ENCODE peak calls at places on chromosome 13, in five cellular contexts. I, E, D, B and X are unnamed samples.

GRCh38 chr13:38763446-38764381 is 76.8 kb downstream of the FREM2 start:
- DNase-seq in I (peak; percentile 37), E (peak; percentile 27), D (no peak), B (peak; percentile 6), X (peak; percentile 36)

GRCh38 chr13:44921931-44922758 is 67.1 kb downstream of the NUFIP1 start:
- DNase-seq in I (no peak), E (peak; percentile 97), D (no peak), B (no peak), X (no peak)

GRCh38 chr13:98457053-98457452 is 119.9 kb downstream of the STK24 start:
- DNase-seq in I (no peak), E (no peak), D (no peak), B (no peak), X (no peak)

GRCh38 chr13:22933571-22934181 is 247.1 kb upstream of the SGCG start:
- DNase-seq in I (no peak), E (no peak), D (no peak), B (no peak), X (no peak)

GRCh38 chr13:43006893-43007631 is 15.0 kb upstream of the EPSTI1 start:
- DNase-seq in I (no peak), E (peak; percentile 66), D (no peak), B (no peak), X (no peak)

GRCh38 chr13:51624207-51624606 is 39.9 kb downstream of the WDFY2 start:
- DNase-seq in I (no peak), E (no peak), D (no peak), B (no peak), X (no peak)

GRCh38 chr13:38008636-38009035 is 139.1 kb upstream of the TRPC4 start:
- DNase-seq in I (no peak), E (no peak), D (no peak), B (no peak), X (no peak)

GRCh38 chr13:114077938-114078335 is 54.5 kb downstream of the RASA3 start:
- DNase-seq in I (peak; percentile 94), E (peak; percentile 15), D (no peak), B (no peak), X (no peak)

GRCh38 chr13:102003848-102004570 is 397.8 kb downstream of the FGF14 start:
- DNase-seq in I (no peak), E (no peak), D (no peak), B (no peak), X (no peak)

GRCh38 chr13:63285426-63285825 is 1869.8 kb upstream of the PCDH20 start:
- DNase-seq in I (no peak), E (no peak), D (no peak), B (no peak), X (no peak)

GRCh38 chr13:106610511-106610910 is 42.6 kb upstream of the ARGLU1 start:
- DNase-seq in I (no peak), E (peak; percentile 26), D (no peak), B (no peak), X (no peak)

GRCh38 chr13:45362939-45363338 is 22.0 kb upstream of the TPT1 start:
- DNase-seq in I (peak; percentile 86), E (no peak), D (no peak), B (no peak), X (peak; percentile 81)

GRCh38 chr13:95641961-95642621 is 2.4 kb downstream of the DZIP1 start:
- DNase-seq in I (peak; percentile 50), E (no peak), D (no peak), B (no peak), X (no peak)